ENCODE peak calls at places on chromosomes 1 and 21, in eight cellular contexts. J is right cardiac atrium; K is T47D; L is C1 segment of cervical spinal cord; M is Kasumi-1; H is prostate gland; A is effector memory CD8-positive, alpha-beta T cell; E is transverse colon. U is an unnamed sample.

GRCh38 chr1:25174730-25175612 is 57.3 kb downstream of the SYF2 start:
- DNase-seq in L (peak; percentile 63), E (no peak), J (no peak), M (no peak), A (no peak), H (no peak), K (no peak), U (no peak)

GRCh38 chr1:37561794-37562132 is 5.0 kb downstream of the DNALI1 start:
- DNase-seq in H (no peak), J (no peak), L (no peak), M (peak; percentile 48), K (no peak), E (no peak), A (peak; percentile 13), U (no peak)

GRCh38 chr21:37079211-37079824 is 6.3 kb downstream of the TTC3 start:
- DNase-seq in H (no peak), A (peak; percentile 14), E (no peak), M (peak; percentile 75), K (no peak), L (no peak), J (no peak), U (no peak)

GRCh38 chr1:113834716-113835115 is 22.4 kb upstream of the RSBN1 start:
- DNase-seq in A (no peak), L (no peak), K (no peak), J (no peak), E (no peak), H (no peak), M (no peak), U (no peak)

GRCh38 chr1:56965916-56966697 is at the start of gene C8B:
- DNase-seq in M (no peak), H (no peak), J (no peak), A (no peak), K (no peak), L (no peak), E (no peak), U (no peak)

GRCh38 chr1:202023033-202023433 is 12.6 kb downstream of the ELF3 start:
- DNase-seq in M (no peak), J (no peak), A (no peak), K (no peak), H (peak; percentile 72), E (peak; percentile 93), L (no peak), U (peak; percentile 78)

GRCh38 chr21:44487831-44488230 is 32.5 kb downstream of the LRRC3 start:
- DNase-seq in L (no peak), M (peak; percentile 35), J (no peak), H (no peak), K (no peak), A (peak; percentile 23), E (no peak), U (no peak)

GRCh38 chr1:3903141-3904005 is 3.3 kb upstream of the C1orf174 start:
- DNase-seq in L (no peak), K (no peak), J (no peak), E (peak; percentile 40), H (no peak), A (no peak), M (no peak), U (peak; percentile 60)

GRCh38 chr1:174572771-174573170 is 125.0 kb downstream of the GPR52 start:
- DNase-seq in J (no peak), H (no peak), E (no peak), L (no peak), A (no peak), K (no peak), M (no peak), U (no peak)

GRCh38 chr1:32249831-32250525 is 1.1 kb upstream of the LCK start:
- DNase-seq in E (peak; percentile 79), J (peak; percentile 51), A (peak; percentile 79), K (no peak), L (no peak), H (no peak), M (peak; percentile 60), U (no peak)

GRCh38 chr1:43225168-43225567 is 44.6 kb upstream of the TMEM125 start:
- DNase-seq in J (no peak), A (no peak), H (no peak), E (no peak), M (no peak), L (no peak), K (no peak), U (no peak)

GRCh38 chr1:155078496-155079209 is at the start of gene EFNA3:
- DNase-seq in K (peak; percentile 97), A (peak; percentile 41), E (peak; percentile 88), J (peak; percentile 82), L (peak; percentile 37), H (peak; percentile 76), M (no peak), U (peak; percentile 49)

GRCh38 chr1:117122297-117123025 is 912 bp upstream of the TRIM45 start:
- DNase-seq in L (no peak), A (no peak), K (no peak), M (no peak), H (no peak), E (no peak), J (no peak), U (no peak)

GRCh38 chr1:52533710-52534109 is 19.2 kb downstream of the TUT4 start:
- DNase-seq in E (no peak), M (no peak), K (no peak), L (no peak), J (no peak), A (no peak), H (no peak), U (no peak)

GRCh38 chr1:230160957-230161771 is 94.1 kb downstream of the GALNT2 start:
- DNase-seq in J (no peak), H (no peak), L (no peak), E (no peak), A (no peak), M (no peak), K (no peak), U (no peak)

GRCh38 chr1:35449334-35450008 is 107.7 kb downstream of the KIAA0319L start:
- DNase-seq in M (no peak), E (no peak), A (no peak), K (no peak), J (no peak), H (no peak), L (peak; percentile 8), U (no peak)

GRCh38 chr1:209389258-209389657 is 194.3 kb upstream of the CAMK1G start:
- DNase-seq in L (no peak), K (no peak), M (no peak), J (no peak), A (no peak), E (no peak), H (no peak), U (no peak)

GRCh38 chr1:85661767-85662166 is 46.5 kb downstream of the ZNHIT6 start:
- DNase-seq in K (no peak), E (no peak), J (no peak), A (no peak), H (no peak), L (no peak), M (no peak), U (no peak)

GRCh38 chr1:184379111-184379752 is 7.6 kb upstream of the C1orf21 start:
- DNase-seq in H (no peak), L (no peak), E (no peak), A (no peak), J (no peak), K (no peak), M (peak; percentile 24), U (no peak)

GRCh38 chr1:211469938-211470529 is 21.9 kb downstream of the RD3 start:
- DNase-seq in M (no peak), E (peak; percentile 88), K (peak; percentile 77), H (peak; percentile 87), J (peak; percentile 76), A (peak; percentile 21), L (peak; percentile 54), U (peak; percentile 90)

GRCh38 chr1:228084325-228084724 is 1.8 kb downstream of the ARF1 start:
- DNase-seq in K (no peak), J (peak; percentile 3), M (no peak), L (peak; percentile 16), E (no peak), A (no peak), H (no peak), U (no peak)

GRCh38 chr1:20262810-20263534 is 27.7 kb upstream of the VWA5B1 start:
- DNase-seq in M (no peak), E (no peak), K (no peak), H (no peak), A (no peak), J (no peak), L (no peak), U (no peak)

GRCh38 chr1:5811419-5811818 is 180.8 kb downstream of the NPHP4 start:
- DNase-seq in M (no peak), K (no peak), H (no peak), A (no peak), E (no peak), L (no peak), J (no peak), U (no peak)

GRCh38 chr1:237386362-237387143 is 344.6 kb downstream of the RYR2 start:
- DNase-seq in M (peak; percentile 41), A (no peak), J (no peak), K (peak; percentile 35), H (no peak), E (no peak), L (no peak), U (no peak)

GRCh38 chr1:81233591-81233990 is 567.1 kb upstream of the ADGRL2 start:
- DNase-seq in J (no peak), A (no peak), K (no peak), L (no peak), E (no peak), H (no peak), M (no peak), U (no peak)

GRCh38 chr21:46120301-46121285 is 22.7 kb downstream of the COL6A2 start:
- DNase-seq in L (no peak), J (peak; percentile 11), H (no peak), A (no peak), K (no peak), M (no peak), E (no peak), U (peak; percentile 47)

GRCh38 chr1:56921486-56921885 is 44.3 kb downstream of the C8B start:
- DNase-seq in H (no peak), L (no peak), A (no peak), K (no peak), M (no peak), J (no peak), E (no peak), U (no peak)

GRCh38 chr1:68384321-68384813 is 65.4 kb downstream of the RPE65 start:
- DNase-seq in E (no peak), J (no peak), K (no peak), A (no peak), H (no peak), L (peak; percentile 48), M (no peak), U (no peak)

GRCh38 chr21:33396966-33397365 is 6.2 kb upstream of the IFNGR2 start:
- DNase-seq in J (peak; percentile 52), M (no peak), K (no peak), H (no peak), E (no peak), A (no peak), L (no peak), U (no peak)

GRCh38 chr1:237470712-237471310 is 419.9 kb downstream of the ZP4 start:
- DNase-seq in K (no peak), E (no peak), A (no peak), M (no peak), H (no peak), J (peak; percentile 15), L (no peak), U (peak; percentile 81)

U was measured in pancreas.